ENCODE peak calls at places on chromosomes 11 and 22, in nine cellular contexts. One of them, this sample, is unnamed.

GRCh38 chr11:128235446-128235845 is 351.9 kb downstream of the ETS1 start:
- DNase-seq in HS-5: no peak
- DNase-seq in stimulated activated CD4-positive, alpha-beta T cell treated with anti-CD3 and anti-CD28 coated beads, Interleukin-15, amount 100 ng/mL, for 1 hour: no peak
- DNase-seq in tibial artery: no peak
- DNase-seq in heart left ventricle: no peak
- DNase-seq in occipital lobe: no peak
- DNase-seq in CD4-positive, alpha-beta T cell: no peak
- DNase-seq in Jurkat, Clone E6-1: no peak
- DNase-seq in NCI-H2081 treated with DMSO at 0.1 percent for 48 hours: no peak
- DNase-seq in this sample: no peak

GRCh38 chr22:23790819-23791736 is 4.3 kb downstream of the SMARCB1 start:
- DNase-seq in tibial artery: no peak
- DNase-seq in occipital lobe: no peak
- DNase-seq in Jurkat, Clone E6-1: no peak
- DNase-seq in HS-5: no peak
- DNase-seq in stimulated activated CD4-positive, alpha-beta T cell treated with anti-CD3 and anti-CD28 coated beads, Interleukin-15, amount 100 ng/mL, for 1 hour: no peak
- DNase-seq in NCI-H2081 treated with DMSO at 0.1 percent for 48 hours: no peak
- DNase-seq in CD4-positive, alpha-beta T cell: no peak
- DNase-seq in heart left ventricle: peak; percentile 54
- DNase-seq in this sample: no peak

GRCh38 chr11:75931124-75931523 is 116.1 kb downstream of the UVRAG start:
- DNase-seq in tibial artery: no peak
- DNase-seq in CD4-positive, alpha-beta T cell: no peak
- DNase-seq in stimulated activated CD4-positive, alpha-beta T cell treated with anti-CD3 and anti-CD28 coated beads, Interleukin-15, amount 100 ng/mL, for 1 hour: no peak
- DNase-seq in HS-5: no peak
- DNase-seq in NCI-H2081 treated with DMSO at 0.1 percent for 48 hours: no peak
- DNase-seq in Jurkat, Clone E6-1: no peak
- DNase-seq in occipital lobe: no peak
- DNase-seq in heart left ventricle: no peak
- DNase-seq in this sample: no peak

GRCh38 chr11:64063741-64064140 is 28.0 kb downstream of the FLRT1 start:
- DNase-seq in NCI-H2081 treated with DMSO at 0.1 percent for 48 hours: no peak
- DNase-seq in Jurkat, Clone E6-1: no peak
- DNase-seq in HS-5: no peak
- DNase-seq in CD4-positive, alpha-beta T cell: no peak
- DNase-seq in occipital lobe: no peak
- DNase-seq in tibial artery: no peak
- DNase-seq in heart left ventricle: no peak
- DNase-seq in stimulated activated CD4-positive, alpha-beta T cell treated with anti-CD3 and anti-CD28 coated beads, Interleukin-15, amount 100 ng/mL, for 1 hour: no peak
- DNase-seq in this sample: no peak

GRCh38 chr11:2562181-2562581 is 117.4 kb downstream of the KCNQ1 start:
- DNase-seq in CD4-positive, alpha-beta T cell: no peak
- DNase-seq in stimulated activated CD4-positive, alpha-beta T cell treated with anti-CD3 and anti-CD28 coated beads, Interleukin-15, amount 100 ng/mL, for 1 hour: no peak
- DNase-seq in heart left ventricle: peak; percentile 63
- DNase-seq in occipital lobe: peak; percentile 73
- DNase-seq in NCI-H2081 treated with DMSO at 0.1 percent for 48 hours: no peak
- DNase-seq in tibial artery: peak; percentile 46
- DNase-seq in Jurkat, Clone E6-1: no peak
- DNase-seq in HS-5: no peak
- DNase-seq in this sample: peak; percentile 67

GRCh38 chr11:126039485-126040271 is 23.0 kb downstream of the CDON start:
- DNase-seq in occipital lobe: no peak
- DNase-seq in NCI-H2081 treated with DMSO at 0.1 percent for 48 hours: no peak
- DNase-seq in CD4-positive, alpha-beta T cell: no peak
- DNase-seq in Jurkat, Clone E6-1: no peak
- DNase-seq in tibial artery: no peak
- DNase-seq in HS-5: no peak
- DNase-seq in heart left ventricle: no peak
- DNase-seq in stimulated activated CD4-positive, alpha-beta T cell treated with anti-CD3 and anti-CD28 coated beads, Interleukin-15, amount 100 ng/mL, for 1 hour: no peak
- DNase-seq in this sample: no peak

GRCh38 chr11:28342704-28343103 is 234.5 kb downstream of the METTL15 start:
- DNase-seq in occipital lobe: no peak
- DNase-seq in Jurkat, Clone E6-1: no peak
- DNase-seq in CD4-positive, alpha-beta T cell: no peak
- DNase-seq in HS-5: no peak
- DNase-seq in stimulated activated CD4-positive, alpha-beta T cell treated with anti-CD3 and anti-CD28 coated beads, Interleukin-15, amount 100 ng/mL, for 1 hour: no peak
- DNase-seq in heart left ventricle: no peak
- DNase-seq in tibial artery: no peak
- DNase-seq in NCI-H2081 treated with DMSO at 0.1 percent for 48 hours: no peak
- DNase-seq in this sample: no peak

GRCh38 chr11:62560566-62561103 is 13.1 kb downstream of the EEF1G start:
- DNase-seq in heart left ventricle: peak; percentile 86
- DNase-seq in tibial artery: peak; percentile 96
- DNase-seq in Jurkat, Clone E6-1: peak; percentile 56
- DNase-seq in NCI-H2081 treated with DMSO at 0.1 percent for 48 hours: no peak
- DNase-seq in CD4-positive, alpha-beta T cell: peak; percentile 79
- DNase-seq in HS-5: peak; percentile 99
- DNase-seq in stimulated activated CD4-positive, alpha-beta T cell treated with anti-CD3 and anti-CD28 coated beads, Interleukin-15, amount 100 ng/mL, for 1 hour: peak; percentile 69
- DNase-seq in occipital lobe: no peak
- DNase-seq in this sample: peak; percentile 36

GRCh38 chr11:117468888-117469287 is 141.2 kb downstream of the CEP164 start:
- DNase-seq in stimulated activated CD4-positive, alpha-beta T cell treated with anti-CD3 and anti-CD28 coated beads, Interleukin-15, amount 100 ng/mL, for 1 hour: no peak
- DNase-seq in CD4-positive, alpha-beta T cell: no peak
- DNase-seq in Jurkat, Clone E6-1: no peak
- DNase-seq in occipital lobe: no peak
- DNase-seq in NCI-H2081 treated with DMSO at 0.1 percent for 48 hours: no peak
- DNase-seq in tibial artery: no peak
- DNase-seq in HS-5: no peak
- DNase-seq in heart left ventricle: no peak
- DNase-seq in this sample: no peak

GRCh38 chr11:124745835-124746620 is 6.0 kb downstream of the VSIG2 start:
- DNase-seq in tibial artery: no peak
- DNase-seq in CD4-positive, alpha-beta T cell: no peak
- DNase-seq in occipital lobe: no peak
- DNase-seq in stimulated activated CD4-positive, alpha-beta T cell treated with anti-CD3 and anti-CD28 coated beads, Interleukin-15, amount 100 ng/mL, for 1 hour: no peak
- DNase-seq in heart left ventricle: no peak
- DNase-seq in NCI-H2081 treated with DMSO at 0.1 percent for 48 hours: no peak
- DNase-seq in Jurkat, Clone E6-1: no peak
- DNase-seq in HS-5: no peak
- DNase-seq in this sample: no peak

GRCh38 chr11:57290288-57290687 is 34.5 kb downstream of the TNKS1BP1 start:
- DNase-seq in NCI-H2081 treated with DMSO at 0.1 percent for 48 hours: no peak
- DNase-seq in HS-5: no peak
- DNase-seq in tibial artery: no peak
- DNase-seq in heart left ventricle: no peak
- DNase-seq in occipital lobe: no peak
- DNase-seq in Jurkat, Clone E6-1: no peak
- DNase-seq in stimulated activated CD4-positive, alpha-beta T cell treated with anti-CD3 and anti-CD28 coated beads, Interleukin-15, amount 100 ng/mL, for 1 hour: no peak
- DNase-seq in CD4-positive, alpha-beta T cell: no peak
- DNase-seq in this sample: no peak

GRCh38 chr11:34537636-34538035 is 24.0 kb upstream of the ELF5 start:
- DNase-seq in Jurkat, Clone E6-1: no peak
- DNase-seq in HS-5: no peak
- DNase-seq in heart left ventricle: no peak
- DNase-seq in tibial artery: no peak
- DNase-seq in stimulated activated CD4-positive, alpha-beta T cell treated with anti-CD3 and anti-CD28 coated beads, Interleukin-15, amount 100 ng/mL, for 1 hour: no peak
- DNase-seq in occipital lobe: no peak
- DNase-seq in NCI-H2081 treated with DMSO at 0.1 percent for 48 hours: no peak
- DNase-seq in CD4-positive, alpha-beta T cell: no peak
- DNase-seq in this sample: no peak

GRCh38 chr11:114397349-114397982 is 2.8 kb downstream of the C11orf71 start:
- DNase-seq in heart left ventricle: no peak
- DNase-seq in NCI-H2081 treated with DMSO at 0.1 percent for 48 hours: no peak
- DNase-seq in occipital lobe: no peak
- DNase-seq in Jurkat, Clone E6-1: no peak
- DNase-seq in stimulated activated CD4-positive, alpha-beta T cell treated with anti-CD3 and anti-CD28 coated beads, Interleukin-15, amount 100 ng/mL, for 1 hour: no peak
- DNase-seq in CD4-positive, alpha-beta T cell: no peak
- DNase-seq in tibial artery: no peak
- DNase-seq in HS-5: no peak
- DNase-seq in this sample: no peak

GRCh38 chr11:112795142-112795815 is 165.9 kb upstream of the NCAM1 start:
- DNase-seq in occipital lobe: no peak
- DNase-seq in heart left ventricle: no peak
- DNase-seq in CD4-positive, alpha-beta T cell: no peak
- DNase-seq in HS-5: no peak
- DNase-seq in NCI-H2081 treated with DMSO at 0.1 percent for 48 hours: no peak
- DNase-seq in Jurkat, Clone E6-1: peak; percentile 48
- DNase-seq in stimulated activated CD4-positive, alpha-beta T cell treated with anti-CD3 and anti-CD28 coated beads, Interleukin-15, amount 100 ng/mL, for 1 hour: no peak
- DNase-seq in tibial artery: peak; percentile 74
- DNase-seq in this sample: peak; percentile 21

GRCh38 chr11:64864135-64864472 is 14.3 kb downstream of the EHD1 start:
- DNase-seq in NCI-H2081 treated with DMSO at 0.1 percent for 48 hours: no peak
- DNase-seq in stimulated activated CD4-positive, alpha-beta T cell treated with anti-CD3 and anti-CD28 coated beads, Interleukin-15, amount 100 ng/mL, for 1 hour: no peak
- DNase-seq in tibial artery: no peak
- DNase-seq in HS-5: no peak
- DNase-seq in heart left ventricle: no peak
- DNase-seq in Jurkat, Clone E6-1: no peak
- DNase-seq in occipital lobe: no peak
- DNase-seq in CD4-positive, alpha-beta T cell: no peak
- DNase-seq in this sample: no peak

GRCh38 chr11:9039194-9039593 is 35.4 kb upstream of the NRIP3 start:
- DNase-seq in HS-5: no peak
- DNase-seq in CD4-positive, alpha-beta T cell: no peak
- DNase-seq in stimulated activated CD4-positive, alpha-beta T cell treated with anti-CD3 and anti-CD28 coated beads, Interleukin-15, amount 100 ng/mL, for 1 hour: no peak
- DNase-seq in Jurkat, Clone E6-1: no peak
- DNase-seq in tibial artery: no peak
- DNase-seq in heart left ventricle: no peak
- DNase-seq in NCI-H2081 treated with DMSO at 0.1 percent for 48 hours: no peak
- DNase-seq in occipital lobe: no peak
- DNase-seq in this sample: no peak

GRCh38 chr22:19290400-19291217 is 910 bp downstream of the CLTCL1 start:
- DNase-seq in occipital lobe: no peak
- DNase-seq in CD4-positive, alpha-beta T cell: no peak
- DNase-seq in stimulated activated CD4-positive, alpha-beta T cell treated with anti-CD3 and anti-CD28 coated beads, Interleukin-15, amount 100 ng/mL, for 1 hour: no peak
- DNase-seq in NCI-H2081 treated with DMSO at 0.1 percent for 48 hours: no peak
- DNase-seq in Jurkat, Clone E6-1: no peak
- DNase-seq in tibial artery: no peak
- DNase-seq in HS-5: no peak
- DNase-seq in heart left ventricle: no peak
- DNase-seq in this sample: no peak

GRCh38 chr11:117931331-117931950 is 2.2 kb upstream of the TMPRSS13 start:
- DNase-seq in Jurkat, Clone E6-1: no peak
- DNase-seq in occipital lobe: no peak
- DNase-seq in tibial artery: peak; percentile 56
- DNase-seq in CD4-positive, alpha-beta T cell: no peak
- DNase-seq in NCI-H2081 treated with DMSO at 0.1 percent for 48 hours: no peak
- DNase-seq in stimulated activated CD4-positive, alpha-beta T cell treated with anti-CD3 and anti-CD28 coated beads, Interleukin-15, amount 100 ng/mL, for 1 hour: no peak
- DNase-seq in heart left ventricle: no peak
- DNase-seq in HS-5: no peak
- DNase-seq in this sample: no peak

GRCh38 chr22:40412441-40412840 is 42.0 kb downstream of the SGSM3 start:
- DNase-seq in CD4-positive, alpha-beta T cell: no peak
- DNase-seq in heart left ventricle: no peak
- DNase-seq in tibial artery: no peak
- DNase-seq in stimulated activated CD4-positive, alpha-beta T cell treated with anti-CD3 and anti-CD28 coated beads, Interleukin-15, amount 100 ng/mL, for 1 hour: no peak
- DNase-seq in HS-5: no peak
- DNase-seq in Jurkat, Clone E6-1: no peak
- DNase-seq in occipital lobe: no peak
- DNase-seq in NCI-H2081 treated with DMSO at 0.1 percent for 48 hours: no peak
- DNase-seq in this sample: no peak

GRCh38 chr11:60634151-60634550 is 65.3 kb upstream of the MS4A8 start:
- DNase-seq in HS-5: no peak
- DNase-seq in NCI-H2081 treated with DMSO at 0.1 percent for 48 hours: no peak
- DNase-seq in tibial artery: no peak
- DNase-seq in CD4-positive, alpha-beta T cell: no peak
- DNase-seq in heart left ventricle: no peak
- DNase-seq in stimulated activated CD4-positive, alpha-beta T cell treated with anti-CD3 and anti-CD28 coated beads, Interleukin-15, amount 100 ng/mL, for 1 hour: no peak
- DNase-seq in Jurkat, Clone E6-1: peak; percentile 36
- DNase-seq in occipital lobe: no peak
- DNase-seq in this sample: no peak

GRCh38 chr11:43504316-43504950 is 145.7 kb downstream of the TTC17 start:
- DNase-seq in occipital lobe: no peak
- DNase-seq in HS-5: no peak
- DNase-seq in stimulated activated CD4-positive, alpha-beta T cell treated with anti-CD3 and anti-CD28 coated beads, Interleukin-15, amount 100 ng/mL, for 1 hour: no peak
- DNase-seq in Jurkat, Clone E6-1: no peak
- DNase-seq in NCI-H2081 treated with DMSO at 0.1 percent for 48 hours: no peak
- DNase-seq in tibial artery: no peak
- DNase-seq in heart left ventricle: no peak
- DNase-seq in CD4-positive, alpha-beta T cell: no peak
- DNase-seq in this sample: no peak

GRCh38 chr11:20367313-20367948 is 3.9 kb downstream of the HTATIP2 start:
- DNase-seq in tibial artery: peak; percentile 76
- DNase-seq in Jurkat, Clone E6-1: no peak
- DNase-seq in NCI-H2081 treated with DMSO at 0.1 percent for 48 hours: no peak
- DNase-seq in heart left ventricle: no peak
- DNase-seq in CD4-positive, alpha-beta T cell: peak; percentile 32
- DNase-seq in occipital lobe: peak; percentile 59
- DNase-seq in HS-5: peak; percentile 84
- DNase-seq in stimulated activated CD4-positive, alpha-beta T cell treated with anti-CD3 and anti-CD28 coated beads, Interleukin-15, amount 100 ng/mL, for 1 hour: no peak
- DNase-seq in this sample: no peak

GRCh38 chr11:63802637-63803414 is 10.4 kb upstream of the SPINDOC start:
- DNase-seq in CD4-positive, alpha-beta T cell: no peak
- DNase-seq in occipital lobe: no peak
- DNase-seq in NCI-H2081 treated with DMSO at 0.1 percent for 48 hours: no peak
- DNase-seq in heart left ventricle: no peak
- DNase-seq in stimulated activated CD4-positive, alpha-beta T cell treated with anti-CD3 and anti-CD28 coated beads, Interleukin-15, amount 100 ng/mL, for 1 hour: no peak
- DNase-seq in Jurkat, Clone E6-1: peak; percentile 20
- DNase-seq in HS-5: peak; percentile 59
- DNase-seq in tibial artery: no peak
- DNase-seq in this sample: no peak

GRCh38 chr22:49725516-49725915 is 102.2 kb downstream of the BRD1 start:
- DNase-seq in CD4-positive, alpha-beta T cell: no peak
- DNase-seq in occipital lobe: no peak
- DNase-seq in tibial artery: peak; percentile 64
- DNase-seq in stimulated activated CD4-positive, alpha-beta T cell treated with anti-CD3 and anti-CD28 coated beads, Interleukin-15, amount 100 ng/mL, for 1 hour: no peak
- DNase-seq in heart left ventricle: no peak
- DNase-seq in NCI-H2081 treated with DMSO at 0.1 percent for 48 hours: no peak
- DNase-seq in HS-5: no peak
- DNase-seq in Jurkat, Clone E6-1: no peak
- DNase-seq in this sample: no peak

GRCh38 chr22:23556026-23556620 is 24.0 kb downstream of the IGLL1 start:
- DNase-seq in CD4-positive, alpha-beta T cell: no peak
- DNase-seq in heart left ventricle: no peak
- DNase-seq in Jurkat, Clone E6-1: no peak
- DNase-seq in tibial artery: no peak
- DNase-seq in NCI-H2081 treated with DMSO at 0.1 percent for 48 hours: no peak
- DNase-seq in HS-5: no peak
- DNase-seq in stimulated activated CD4-positive, alpha-beta T cell treated with anti-CD3 and anti-CD28 coated beads, Interleukin-15, amount 100 ng/mL, for 1 hour: no peak
- DNase-seq in occipital lobe: no peak
- DNase-seq in this sample: no peak

GRCh38 chr11:57249384-57250319 is 12.6 kb upstream of the APLNR start:
- DNase-seq in tibial artery: no peak
- DNase-seq in occipital lobe: peak; percentile 5
- DNase-seq in stimulated activated CD4-positive, alpha-beta T cell treated with anti-CD3 and anti-CD28 coated beads, Interleukin-15, amount 100 ng/mL, for 1 hour: no peak
- DNase-seq in heart left ventricle: peak; percentile 77
- DNase-seq in HS-5: peak; percentile 19
- DNase-seq in CD4-positive, alpha-beta T cell: peak; percentile 15
- DNase-seq in Jurkat, Clone E6-1: peak; percentile 39
- DNase-seq in NCI-H2081 treated with DMSO at 0.1 percent for 48 hours: no peak
- DNase-seq in this sample: peak; percentile 28

GRCh38 chr11:70306586-70307033 is 36.1 kb downstream of the PPFIA1 start:
- DNase-seq in Jurkat, Clone E6-1: no peak
- DNase-seq in heart left ventricle: no peak
- DNase-seq in CD4-positive, alpha-beta T cell: no peak
- DNase-seq in stimulated activated CD4-positive, alpha-beta T cell treated with anti-CD3 and anti-CD28 coated beads, Interleukin-15, amount 100 ng/mL, for 1 hour: no peak
- DNase-seq in occipital lobe: no peak
- DNase-seq in tibial artery: no peak
- DNase-seq in NCI-H2081 treated with DMSO at 0.1 percent for 48 hours: no peak
- DNase-seq in HS-5: no peak
- DNase-seq in this sample: no peak